ENCODE peak calls at places on chromosomes 12 and 14, in ten cellular contexts. One of them, this sample, is unnamed.

GRCh38 chr14:49999216-49999761 is 106.4 kb downstream of the ARF6 start:
- DNase-seq in BJ: no peak
- DNase-seq in islet precursor cell: peak
- DNase-seq in H7: peak
- DNase-seq in left ventricle myocardium superior: peak
- DNase-seq in T-helper 9 cell: peak
- DNase-seq in HFFc6: peak
- DNase-seq in HT-29: peak
- DNase-seq in stimulated activated CD8-positive, alpha-beta memory T cell treated with anti-CD3 and anti-CD28 coated beads, Interleukin-4, amount 100 ng/mL, for 4 hours: peak
- DNase-seq in posterior cingulate gyrus: no peak
- DNase-seq in this sample: peak

GRCh38 chr12:33012226-33012625 is 115.6 kb upstream of the PKP2 start:
- DNase-seq in BJ: no peak
- DNase-seq in islet precursor cell: peak
- DNase-seq in H7: no peak
- DNase-seq in left ventricle myocardium superior: no peak
- DNase-seq in T-helper 9 cell: no peak
- DNase-seq in HFFc6: no peak
- DNase-seq in HT-29: no peak
- DNase-seq in stimulated activated CD8-positive, alpha-beta memory T cell treated with anti-CD3 and anti-CD28 coated beads, Interleukin-4, amount 100 ng/mL, for 4 hours: no peak
- DNase-seq in posterior cingulate gyrus: no peak
- DNase-seq in this sample: no peak

GRCh38 chr14:55532645-55533309 is 47.2 kb upstream of the KTN1 start:
- DNase-seq in BJ: no peak
- DNase-seq in islet precursor cell: peak
- DNase-seq in H7: peak
- DNase-seq in left ventricle myocardium superior: no peak
- DNase-seq in T-helper 9 cell: no peak
- DNase-seq in HFFc6: no peak
- DNase-seq in HT-29: no peak
- DNase-seq in stimulated activated CD8-positive, alpha-beta memory T cell treated with anti-CD3 and anti-CD28 coated beads, Interleukin-4, amount 100 ng/mL, for 4 hours: no peak
- DNase-seq in posterior cingulate gyrus: no peak
- DNase-seq in this sample: no peak

GRCh38 chr12:104458645-104459555 is 2.2 kb downstream of the CHST11 start:
- DNase-seq in BJ: no peak
- DNase-seq in islet precursor cell: peak
- DNase-seq in H7: peak
- DNase-seq in left ventricle myocardium superior: peak
- DNase-seq in T-helper 9 cell: no peak
- DNase-seq in HFFc6: no peak
- DNase-seq in HT-29: no peak
- DNase-seq in stimulated activated CD8-positive, alpha-beta memory T cell treated with anti-CD3 and anti-CD28 coated beads, Interleukin-4, amount 100 ng/mL, for 4 hours: no peak
- DNase-seq in posterior cingulate gyrus: no peak
- DNase-seq in this sample: no peak

GRCh38 chr14:29937116-29937515 is 9.5 kb upstream of the PRKD1 start:
- DNase-seq in BJ: no peak
- DNase-seq in islet precursor cell: no peak
- DNase-seq in H7: no peak
- DNase-seq in left ventricle myocardium superior: no peak
- DNase-seq in T-helper 9 cell: no peak
- DNase-seq in HFFc6: peak
- DNase-seq in HT-29: no peak
- DNase-seq in stimulated activated CD8-positive, alpha-beta memory T cell treated with anti-CD3 and anti-CD28 coated beads, Interleukin-4, amount 100 ng/mL, for 4 hours: no peak
- DNase-seq in posterior cingulate gyrus: no peak
- DNase-seq in this sample: no peak

GRCh38 chr12:58529114-58529665 is 391.1 kb downstream of the LRIG3 start:
- DNase-seq in BJ: no peak
- DNase-seq in islet precursor cell: no peak
- DNase-seq in H7: no peak
- DNase-seq in left ventricle myocardium superior: no peak
- DNase-seq in T-helper 9 cell: no peak
- DNase-seq in HFFc6: peak
- DNase-seq in HT-29: no peak
- DNase-seq in stimulated activated CD8-positive, alpha-beta memory T cell treated with anti-CD3 and anti-CD28 coated beads, Interleukin-4, amount 100 ng/mL, for 4 hours: no peak
- DNase-seq in posterior cingulate gyrus: no peak
- DNase-seq in this sample: no peak

GRCh38 chr12:45637706-45638105 is 91.8 kb upstream of the ARID2 start:
- DNase-seq in BJ: no peak
- DNase-seq in islet precursor cell: no peak
- DNase-seq in H7: no peak
- DNase-seq in left ventricle myocardium superior: no peak
- DNase-seq in T-helper 9 cell: no peak
- DNase-seq in HFFc6: peak
- DNase-seq in HT-29: no peak
- DNase-seq in stimulated activated CD8-positive, alpha-beta memory T cell treated with anti-CD3 and anti-CD28 coated beads, Interleukin-4, amount 100 ng/mL, for 4 hours: no peak
- DNase-seq in posterior cingulate gyrus: no peak
- DNase-seq in this sample: no peak

GRCh38 chr14:99069946-99070345 is 202.1 kb downstream of the BCL11B start:
- DNase-seq in BJ: no peak
- DNase-seq in islet precursor cell: no peak
- DNase-seq in H7: no peak
- DNase-seq in left ventricle myocardium superior: no peak
- DNase-seq in T-helper 9 cell: no peak
- DNase-seq in HFFc6: no peak
- DNase-seq in HT-29: no peak
- DNase-seq in stimulated activated CD8-positive, alpha-beta memory T cell treated with anti-CD3 and anti-CD28 coated beads, Interleukin-4, amount 100 ng/mL, for 4 hours: no peak
- DNase-seq in posterior cingulate gyrus: no peak
- DNase-seq in this sample: no peak

GRCh38 chr14:46054526-46054925 is 597.1 kb downstream of the RPL10L start:
- DNase-seq in BJ: peak
- DNase-seq in islet precursor cell: no peak
- DNase-seq in H7: no peak
- DNase-seq in left ventricle myocardium superior: no peak
- DNase-seq in T-helper 9 cell: no peak
- DNase-seq in HFFc6: peak
- DNase-seq in HT-29: no peak
- DNase-seq in stimulated activated CD8-positive, alpha-beta memory T cell treated with anti-CD3 and anti-CD28 coated beads, Interleukin-4, amount 100 ng/mL, for 4 hours: no peak
- DNase-seq in posterior cingulate gyrus: no peak
- DNase-seq in this sample: no peak

GRCh38 chr12:60096727-60097126 is 500.9 kb downstream of the SLC16A7 start:
- DNase-seq in BJ: no peak
- DNase-seq in islet precursor cell: no peak
- DNase-seq in H7: no peak
- DNase-seq in left ventricle myocardium superior: no peak
- DNase-seq in T-helper 9 cell: no peak
- DNase-seq in HFFc6: no peak
- DNase-seq in HT-29: no peak
- DNase-seq in stimulated activated CD8-positive, alpha-beta memory T cell treated with anti-CD3 and anti-CD28 coated beads, Interleukin-4, amount 100 ng/mL, for 4 hours: no peak
- DNase-seq in posterior cingulate gyrus: no peak
- DNase-seq in this sample: no peak

GRCh38 chr12:76537923-76538322 is 21.6 kb downstream of the OSBPL8 start:
- DNase-seq in BJ: no peak
- DNase-seq in islet precursor cell: no peak
- DNase-seq in H7: no peak
- DNase-seq in left ventricle myocardium superior: no peak
- DNase-seq in T-helper 9 cell: no peak
- DNase-seq in HFFc6: no peak
- DNase-seq in HT-29: no peak
- DNase-seq in stimulated activated CD8-positive, alpha-beta memory T cell treated with anti-CD3 and anti-CD28 coated beads, Interleukin-4, amount 100 ng/mL, for 4 hours: no peak
- DNase-seq in posterior cingulate gyrus: no peak
- DNase-seq in this sample: no peak

GRCh38 chr12:39958377-39958776 is 147.5 kb downstream of the SLC2A13 start:
- DNase-seq in BJ: no peak
- DNase-seq in islet precursor cell: no peak
- DNase-seq in H7: peak
- DNase-seq in left ventricle myocardium superior: no peak
- DNase-seq in T-helper 9 cell: no peak
- DNase-seq in HFFc6: no peak
- DNase-seq in HT-29: peak
- DNase-seq in stimulated activated CD8-positive, alpha-beta memory T cell treated with anti-CD3 and anti-CD28 coated beads, Interleukin-4, amount 100 ng/mL, for 4 hours: no peak
- DNase-seq in posterior cingulate gyrus: no peak
- DNase-seq in this sample: no peak

GRCh38 chr12:123305160-123305559 is 33.5 kb upstream of the CDK2AP1 start:
- DNase-seq in BJ: no peak
- DNase-seq in islet precursor cell: peak
- DNase-seq in H7: no peak
- DNase-seq in left ventricle myocardium superior: no peak
- DNase-seq in T-helper 9 cell: no peak
- DNase-seq in HFFc6: no peak
- DNase-seq in HT-29: no peak
- DNase-seq in stimulated activated CD8-positive, alpha-beta memory T cell treated with anti-CD3 and anti-CD28 coated beads, Interleukin-4, amount 100 ng/mL, for 4 hours: no peak
- DNase-seq in posterior cingulate gyrus: no peak
- DNase-seq in this sample: no peak

GRCh38 chr14:51176819-51177218 is 63.2 kb upstream of the TMX1 start:
- DNase-seq in BJ: no peak
- DNase-seq in islet precursor cell: no peak
- DNase-seq in H7: peak
- DNase-seq in left ventricle myocardium superior: no peak
- DNase-seq in T-helper 9 cell: no peak
- DNase-seq in HFFc6: no peak
- DNase-seq in HT-29: no peak
- DNase-seq in stimulated activated CD8-positive, alpha-beta memory T cell treated with anti-CD3 and anti-CD28 coated beads, Interleukin-4, amount 100 ng/mL, for 4 hours: no peak
- DNase-seq in posterior cingulate gyrus: no peak
- DNase-seq in this sample: no peak

GRCh38 chr12:116303929-116304328 is 26.4 kb upstream of the MED13L start:
- DNase-seq in BJ: no peak
- DNase-seq in islet precursor cell: peak
- DNase-seq in H7: no peak
- DNase-seq in left ventricle myocardium superior: no peak
- DNase-seq in T-helper 9 cell: no peak
- DNase-seq in HFFc6: no peak
- DNase-seq in HT-29: no peak
- DNase-seq in stimulated activated CD8-positive, alpha-beta memory T cell treated with anti-CD3 and anti-CD28 coated beads, Interleukin-4, amount 100 ng/mL, for 4 hours: no peak
- DNase-seq in posterior cingulate gyrus: no peak
- DNase-seq in this sample: no peak

GRCh38 chr14:33736299-33736698 is 214.6 kb downstream of the EGLN3 start:
- DNase-seq in BJ: no peak
- DNase-seq in islet precursor cell: no peak
- DNase-seq in H7: no peak
- DNase-seq in left ventricle myocardium superior: no peak
- DNase-seq in T-helper 9 cell: no peak
- DNase-seq in HFFc6: no peak
- DNase-seq in HT-29: no peak
- DNase-seq in stimulated activated CD8-positive, alpha-beta memory T cell treated with anti-CD3 and anti-CD28 coated beads, Interleukin-4, amount 100 ng/mL, for 4 hours: no peak
- DNase-seq in posterior cingulate gyrus: no peak
- DNase-seq in this sample: no peak

GRCh38 chr12:49295087-49296001 is at the start of gene PRPH:
- DNase-seq in BJ: no peak
- DNase-seq in islet precursor cell: peak
- DNase-seq in H7: peak
- DNase-seq in left ventricle myocardium superior: peak
- DNase-seq in T-helper 9 cell: no peak
- DNase-seq in HFFc6: no peak
- DNase-seq in HT-29: no peak
- DNase-seq in stimulated activated CD8-positive, alpha-beta memory T cell treated with anti-CD3 and anti-CD28 coated beads, Interleukin-4, amount 100 ng/mL, for 4 hours: no peak
- DNase-seq in posterior cingulate gyrus: no peak
- DNase-seq in this sample: no peak

GRCh38 chr12:117231750-117232149 is 41.5 kb upstream of the FBXO21 start:
- DNase-seq in BJ: no peak
- DNase-seq in islet precursor cell: no peak
- DNase-seq in H7: peak
- DNase-seq in left ventricle myocardium superior: no peak
- DNase-seq in T-helper 9 cell: no peak
- DNase-seq in HFFc6: no peak
- DNase-seq in HT-29: peak
- DNase-seq in stimulated activated CD8-positive, alpha-beta memory T cell treated with anti-CD3 and anti-CD28 coated beads, Interleukin-4, amount 100 ng/mL, for 4 hours: no peak
- DNase-seq in posterior cingulate gyrus: no peak
- DNase-seq in this sample: no peak

GRCh38 chr12:117528538-117528937 is 167.1 kb upstream of the NOS1 start:
- DNase-seq in BJ: no peak
- DNase-seq in islet precursor cell: no peak
- DNase-seq in H7: no peak
- DNase-seq in left ventricle myocardium superior: peak
- DNase-seq in T-helper 9 cell: no peak
- DNase-seq in HFFc6: no peak
- DNase-seq in HT-29: no peak
- DNase-seq in stimulated activated CD8-positive, alpha-beta memory T cell treated with anti-CD3 and anti-CD28 coated beads, Interleukin-4, amount 100 ng/mL, for 4 hours: no peak
- DNase-seq in posterior cingulate gyrus: no peak
- DNase-seq in this sample: no peak

GRCh38 chr12:124537525-124538193 is 29.8 kb downstream of the NCOR2 start:
- DNase-seq in BJ: no peak
- DNase-seq in islet precursor cell: no peak
- DNase-seq in H7: no peak
- DNase-seq in left ventricle myocardium superior: peak
- DNase-seq in T-helper 9 cell: no peak
- DNase-seq in HFFc6: no peak
- DNase-seq in HT-29: no peak
- DNase-seq in stimulated activated CD8-positive, alpha-beta memory T cell treated with anti-CD3 and anti-CD28 coated beads, Interleukin-4, amount 100 ng/mL, for 4 hours: no peak
- DNase-seq in posterior cingulate gyrus: peak
- DNase-seq in this sample: no peak

GRCh38 chr12:80643961-80644360 is 63.5 kb upstream of the MYF6 start:
- DNase-seq in BJ: no peak
- DNase-seq in islet precursor cell: no peak
- DNase-seq in H7: no peak
- DNase-seq in left ventricle myocardium superior: no peak
- DNase-seq in T-helper 9 cell: no peak
- DNase-seq in HFFc6: no peak
- DNase-seq in HT-29: no peak
- DNase-seq in stimulated activated CD8-positive, alpha-beta memory T cell treated with anti-CD3 and anti-CD28 coated beads, Interleukin-4, amount 100 ng/mL, for 4 hours: no peak
- DNase-seq in posterior cingulate gyrus: no peak
- DNase-seq in this sample: no peak

GRCh38 chr14:88364710-88365413 is 20.6 kb upstream of the SPATA7 start:
- DNase-seq in BJ: no peak
- DNase-seq in islet precursor cell: no peak
- DNase-seq in H7: peak
- DNase-seq in left ventricle myocardium superior: no peak
- DNase-seq in T-helper 9 cell: no peak
- DNase-seq in HFFc6: no peak
- DNase-seq in HT-29: no peak
- DNase-seq in stimulated activated CD8-positive, alpha-beta memory T cell treated with anti-CD3 and anti-CD28 coated beads, Interleukin-4, amount 100 ng/mL, for 4 hours: no peak
- DNase-seq in posterior cingulate gyrus: no peak
- DNase-seq in this sample: no peak

GRCh38 chr14:35506927-35507326 is 27.0 kb upstream of the INSM2 start:
- DNase-seq in BJ: peak
- DNase-seq in islet precursor cell: no peak
- DNase-seq in H7: no peak
- DNase-seq in left ventricle myocardium superior: no peak
- DNase-seq in T-helper 9 cell: no peak
- DNase-seq in HFFc6: peak
- DNase-seq in HT-29: no peak
- DNase-seq in stimulated activated CD8-positive, alpha-beta memory T cell treated with anti-CD3 and anti-CD28 coated beads, Interleukin-4, amount 100 ng/mL, for 4 hours: no peak
- DNase-seq in posterior cingulate gyrus: no peak
- DNase-seq in this sample: no peak

This sample was measured in esophagus squamous epithelium.